ENCODE peak calls at places on chromosome 15, in seven cellular contexts. One of them, this sample, is unnamed.

GRCh38 chr15:40471778-40472130 is 970 bp downstream of the CHST14 start:
- DNase-seq in CD8-positive, alpha-beta memory T cell: peak; percentile 27
- DNase-seq in foreskin fibroblast: peak; percentile 54
- DNase-seq in heart left ventricle: no peak
- DNase-seq in H1: peak; percentile 29
- DNase-seq in mucosa of descending colon: no peak
- DNase-seq in transverse colon: peak; percentile 23
- DNase-seq in this sample: no peak

GRCh38 chr15:38768970-38769369 is 204.4 kb upstream of the RASGRP1 start:
- DNase-seq in heart left ventricle: no peak
- DNase-seq in H1: peak; percentile 15
- DNase-seq in foreskin fibroblast: peak; percentile 57
- DNase-seq in CD8-positive, alpha-beta memory T cell: no peak
- DNase-seq in mucosa of descending colon: no peak
- DNase-seq in transverse colon: no peak
- DNase-seq in this sample: no peak

GRCh38 chr15:83842281-83842680 is 188.4 kb downstream of the ADAMTSL3 start:
- DNase-seq in mucosa of descending colon: no peak
- DNase-seq in H1: no peak
- DNase-seq in heart left ventricle: no peak
- DNase-seq in foreskin fibroblast: no peak
- DNase-seq in transverse colon: no peak
- DNase-seq in CD8-positive, alpha-beta memory T cell: no peak
- DNase-seq in this sample: no peak

GRCh38 chr15:68427366-68427765 is 4.6 kb downstream of the ITGA11 start:
- DNase-seq in CD8-positive, alpha-beta memory T cell: no peak
- DNase-seq in heart left ventricle: no peak
- DNase-seq in H1: no peak
- DNase-seq in transverse colon: no peak
- DNase-seq in mucosa of descending colon: no peak
- DNase-seq in foreskin fibroblast: no peak
- DNase-seq in this sample: no peak

GRCh38 chr15:79872358-79873017 is 24.3 kb downstream of the MTHFS start:
- DNase-seq in CD8-positive, alpha-beta memory T cell: peak; percentile 49
- DNase-seq in transverse colon: no peak
- DNase-seq in mucosa of descending colon: no peak
- DNase-seq in foreskin fibroblast: no peak
- DNase-seq in H1: no peak
- DNase-seq in heart left ventricle: no peak
- DNase-seq in this sample: no peak

GRCh38 chr15:66948294-66948693 is 117.1 kb upstream of the SMAD3 start:
- DNase-seq in CD8-positive, alpha-beta memory T cell: no peak
- DNase-seq in heart left ventricle: no peak
- DNase-seq in H1: no peak
- DNase-seq in transverse colon: no peak
- DNase-seq in mucosa of descending colon: no peak
- DNase-seq in foreskin fibroblast: peak; percentile 46
- DNase-seq in this sample: peak; percentile 8

GRCh38 chr15:24956131-24956838 is 1.5 kb downstream of the SNRPN start:
- DNase-seq in CD8-positive, alpha-beta memory T cell: peak; percentile 83
- DNase-seq in transverse colon: peak; percentile 78
- DNase-seq in foreskin fibroblast: peak; percentile 83
- DNase-seq in H1: peak; percentile 39
- DNase-seq in mucosa of descending colon: peak; percentile 85
- DNase-seq in heart left ventricle: peak; percentile 74
- DNase-seq in this sample: peak; percentile 87

GRCh38 chr15:70271422-70272088 is 173.8 kb upstream of the TLE3 start:
- DNase-seq in transverse colon: peak; percentile 22
- DNase-seq in H1: peak; percentile 33
- DNase-seq in heart left ventricle: no peak
- DNase-seq in foreskin fibroblast: peak; percentile 93
- DNase-seq in mucosa of descending colon: no peak
- DNase-seq in CD8-positive, alpha-beta memory T cell: no peak
- DNase-seq in this sample: no peak

GRCh38 chr15:55742498-55742926 is 440 bp downstream of the PRTG start:
- DNase-seq in CD8-positive, alpha-beta memory T cell: no peak
- DNase-seq in transverse colon: peak; percentile 13
- DNase-seq in H1: no peak
- DNase-seq in mucosa of descending colon: no peak
- DNase-seq in foreskin fibroblast: peak; percentile 67
- DNase-seq in heart left ventricle: peak; percentile 19
- DNase-seq in this sample: no peak

GRCh38 chr15:43950551-43950950 is 123.7 kb downstream of the WDR76 start:
- DNase-seq in CD8-positive, alpha-beta memory T cell: no peak
- DNase-seq in mucosa of descending colon: no peak
- DNase-seq in foreskin fibroblast: no peak
- DNase-seq in H1: no peak
- DNase-seq in transverse colon: no peak
- DNase-seq in heart left ventricle: no peak
- DNase-seq in this sample: no peak

GRCh38 chr15:60320365-60320764 is 77.4 kb downstream of the ANXA2 start:
- DNase-seq in mucosa of descending colon: no peak
- DNase-seq in H1: no peak
- DNase-seq in CD8-positive, alpha-beta memory T cell: no peak
- DNase-seq in heart left ventricle: no peak
- DNase-seq in foreskin fibroblast: no peak
- DNase-seq in transverse colon: no peak
- DNase-seq in this sample: no peak

GRCh38 chr15:40108855-40109735 is at the start of gene BMF:
- DNase-seq in transverse colon: peak; percentile 100
- DNase-seq in heart left ventricle: peak; percentile 100
- DNase-seq in H1: peak; percentile 98
- DNase-seq in CD8-positive, alpha-beta memory T cell: peak; percentile 87
- DNase-seq in foreskin fibroblast: peak; percentile 100
- DNase-seq in mucosa of descending colon: peak; percentile 100
- DNase-seq in this sample: peak; percentile 97

GRCh38 chr15:78997981-78998499 is 53.2 kb upstream of the CTSH start:
- DNase-seq in CD8-positive, alpha-beta memory T cell: no peak
- DNase-seq in H1: no peak
- DNase-seq in transverse colon: no peak
- DNase-seq in mucosa of descending colon: no peak
- DNase-seq in heart left ventricle: no peak
- DNase-seq in foreskin fibroblast: no peak
- DNase-seq in this sample: no peak

GRCh38 chr15:34809186-34809585 is 13.8 kb upstream of the ACTC1 start:
- DNase-seq in heart left ventricle: no peak
- DNase-seq in mucosa of descending colon: no peak
- DNase-seq in foreskin fibroblast: no peak
- DNase-seq in H1: no peak
- DNase-seq in CD8-positive, alpha-beta memory T cell: no peak
- DNase-seq in transverse colon: no peak
- DNase-seq in this sample: no peak

GRCh38 chr15:38885001-38885400 is 320.4 kb upstream of the RASGRP1 start:
- DNase-seq in CD8-positive, alpha-beta memory T cell: no peak
- DNase-seq in heart left ventricle: no peak
- DNase-seq in H1: no peak
- DNase-seq in foreskin fibroblast: peak; percentile 49
- DNase-seq in mucosa of descending colon: no peak
- DNase-seq in transverse colon: no peak
- DNase-seq in this sample: no peak

GRCh38 chr15:94274745-94275144 is 43.4 kb downstream of the MCTP2 start:
- DNase-seq in transverse colon: no peak
- DNase-seq in mucosa of descending colon: no peak
- DNase-seq in CD8-positive, alpha-beta memory T cell: no peak
- DNase-seq in foreskin fibroblast: no peak
- DNase-seq in H1: no peak
- DNase-seq in heart left ventricle: no peak
- DNase-seq in this sample: no peak

GRCh38 chr15:96237002-96237401 is 93.5 kb upstream of the NR2F2 start:
- DNase-seq in H1: no peak
- DNase-seq in foreskin fibroblast: peak; percentile 54
- DNase-seq in mucosa of descending colon: no peak
- DNase-seq in CD8-positive, alpha-beta memory T cell: no peak
- DNase-seq in transverse colon: no peak
- DNase-seq in heart left ventricle: no peak
- DNase-seq in this sample: no peak

GRCh38 chr15:38671675-38672141 is 107.1 kb upstream of the RASGRP1 start:
- DNase-seq in mucosa of descending colon: no peak
- DNase-seq in heart left ventricle: no peak
- DNase-seq in foreskin fibroblast: peak; percentile 55
- DNase-seq in transverse colon: no peak
- DNase-seq in CD8-positive, alpha-beta memory T cell: peak; percentile 62
- DNase-seq in H1: no peak
- DNase-seq in this sample: no peak

GRCh38 chr15:91422704-91423254 is 322.7 kb downstream of the SV2B start:
- DNase-seq in CD8-positive, alpha-beta memory T cell: peak; percentile 2
- DNase-seq in heart left ventricle: no peak
- DNase-seq in transverse colon: no peak
- DNase-seq in H1: no peak
- DNase-seq in mucosa of descending colon: no peak
- DNase-seq in foreskin fibroblast: no peak
- DNase-seq in this sample: peak; percentile 24

GRCh38 chr15:92915766-92916435 is 15.8 kb downstream of the CHD2 start:
- DNase-seq in CD8-positive, alpha-beta memory T cell: no peak
- DNase-seq in heart left ventricle: no peak
- DNase-seq in H1: no peak
- DNase-seq in mucosa of descending colon: no peak
- DNase-seq in transverse colon: no peak
- DNase-seq in foreskin fibroblast: no peak
- DNase-seq in this sample: no peak

GRCh38 chr15:93859176-93859575 is 372.2 kb upstream of the MCTP2 start:
- DNase-seq in CD8-positive, alpha-beta memory T cell: no peak
- DNase-seq in foreskin fibroblast: no peak
- DNase-seq in mucosa of descending colon: no peak
- DNase-seq in heart left ventricle: no peak
- DNase-seq in transverse colon: no peak
- DNase-seq in H1: no peak
- DNase-seq in this sample: no peak

GRCh38 chr15:38740206-38740605 is 175.6 kb upstream of the RASGRP1 start:
- DNase-seq in H1: no peak
- DNase-seq in transverse colon: no peak
- DNase-seq in CD8-positive, alpha-beta memory T cell: no peak
- DNase-seq in mucosa of descending colon: no peak
- DNase-seq in heart left ventricle: no peak
- DNase-seq in foreskin fibroblast: no peak
- DNase-seq in this sample: no peak

DNA sequence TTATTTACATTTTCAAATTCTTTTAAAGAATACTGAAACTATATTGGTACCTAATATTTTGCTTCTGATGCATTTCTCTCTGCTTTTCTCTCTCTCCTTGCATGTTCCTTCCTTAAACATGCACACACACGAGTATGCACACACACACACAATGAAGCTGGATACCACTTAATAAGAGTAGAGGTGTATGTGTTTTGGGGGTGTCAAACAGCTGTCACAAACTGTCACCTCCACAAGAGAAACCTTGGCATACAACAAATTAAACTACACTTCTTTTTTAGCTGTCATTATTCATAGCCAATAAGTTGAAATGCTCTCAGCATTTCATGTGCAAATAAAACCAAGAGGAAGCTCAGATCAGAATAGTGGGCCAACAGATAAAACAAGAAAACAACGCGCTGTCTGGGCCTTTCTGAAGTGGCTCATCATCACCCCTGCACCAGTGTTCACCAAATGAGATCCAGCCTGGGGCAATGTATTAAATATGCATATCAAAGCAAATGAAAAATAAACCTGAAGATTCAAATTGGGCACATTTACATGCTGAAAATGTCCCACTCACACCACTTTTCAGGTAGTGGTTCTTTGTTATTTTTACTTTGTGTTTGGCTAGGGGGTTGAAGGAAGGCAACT is 9.7 kb downstream of the MEIS2 start:
- DNase-seq in transverse colon: no peak
- DNase-seq in H1: no peak
- DNase-seq in CD8-positive, alpha-beta memory T cell: no peak
- DNase-seq in foreskin fibroblast: no peak
- DNase-seq in mucosa of descending colon: no peak
- DNase-seq in heart left ventricle: no peak
- DNase-seq in this sample: no peak
- H3K4me3 ChIP-seq in transverse colon: no peak overlapping the region
- H3K4me3 ChIP-seq in H1: no peak overlapping the region
- H3K4me3 ChIP-seq in CD8-positive, alpha-beta memory T cell: no peak overlapping the region
- H3K4me3 ChIP-seq in foreskin fibroblast: peak overlapping the region; percentile 27
- H3K4me3 ChIP-seq in mucosa of descending colon: no peak overlapping the region
- H3K4me3 ChIP-seq in heart left ventricle: no peak overlapping the region
- H3K4me3 ChIP-seq in this sample: no peak overlapping the region

GRCh38 chr15:90097475-90097874 is 4.8 kb downstream of the IDH2 start:
- DNase-seq in CD8-positive, alpha-beta memory T cell: peak; percentile 81
- DNase-seq in H1: no peak
- DNase-seq in foreskin fibroblast: no peak
- DNase-seq in mucosa of descending colon: peak; percentile 41
- DNase-seq in transverse colon: peak; percentile 44
- DNase-seq in heart left ventricle: no peak
- DNase-seq in this sample: peak; percentile 87
- H3K4me3 ChIP-seq in CD8-positive, alpha-beta memory T cell: peak overlapping the region; percentile 39
- H3K4me3 ChIP-seq in H1: no peak overlapping the region
- H3K4me3 ChIP-seq in foreskin fibroblast: no peak overlapping the region
- H3K4me3 ChIP-seq in mucosa of descending colon: no peak overlapping the region
- H3K4me3 ChIP-seq in transverse colon: no peak overlapping the region
- H3K4me3 ChIP-seq in heart left ventricle: no peak overlapping the region
- H3K4me3 ChIP-seq in this sample: peak overlapping the region; percentile 40

DNA sequence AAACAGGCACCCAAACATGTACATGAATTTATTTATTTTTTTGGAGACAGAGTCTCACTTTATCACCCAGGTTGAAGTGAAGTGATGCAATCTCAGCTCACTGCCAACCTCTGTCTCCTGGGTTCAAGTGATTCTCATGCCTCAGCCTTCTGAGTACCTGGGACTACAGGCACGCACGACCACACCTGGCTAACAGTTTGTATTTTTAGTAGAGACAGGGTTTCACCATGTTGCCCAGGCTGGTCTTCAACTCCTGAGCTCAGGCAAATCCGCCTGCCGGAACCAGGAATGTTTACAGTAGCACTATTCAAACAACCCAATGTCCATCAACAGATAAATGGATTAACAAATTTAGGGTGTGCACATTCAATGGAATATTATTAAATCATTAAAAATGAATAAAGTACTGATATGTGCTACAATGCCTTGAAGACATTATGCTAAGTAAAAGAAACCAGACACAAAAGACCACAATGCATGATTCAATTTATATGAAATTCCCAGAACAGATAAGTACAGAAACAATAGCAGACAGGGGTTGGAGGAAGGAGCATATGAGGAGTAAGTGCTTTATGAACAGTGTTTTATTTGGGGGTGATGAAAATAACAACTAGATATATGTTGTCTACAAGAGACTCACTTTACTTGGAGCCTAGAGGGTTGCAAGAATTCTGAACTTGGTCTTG is 1.3 kb downstream of the LEO1 start:
- DNase-seq in mucosa of descending colon: no peak
- DNase-seq in H1: no peak
- DNase-seq in foreskin fibroblast: no peak
- DNase-seq in heart left ventricle: no peak
- DNase-seq in transverse colon: no peak
- DNase-seq in CD8-positive, alpha-beta memory T cell: no peak
- DNase-seq in this sample: no peak
- H3K4me3 ChIP-seq in mucosa of descending colon: no peak overlapping the region
- H3K4me3 ChIP-seq in H1: peak overlapping the region; percentile 99
- H3K4me3 ChIP-seq in foreskin fibroblast: peak overlapping the region; percentile 87
- H3K4me3 ChIP-seq in heart left ventricle: no peak overlapping the region
- H3K4me3 ChIP-seq in transverse colon: peak overlapping the region; percentile 63
- H3K4me3 ChIP-seq in CD8-positive, alpha-beta memory T cell: peak overlapping the region; percentile 70
- H3K4me3 ChIP-seq in this sample: peak overlapping the region; percentile 97

DNA sequence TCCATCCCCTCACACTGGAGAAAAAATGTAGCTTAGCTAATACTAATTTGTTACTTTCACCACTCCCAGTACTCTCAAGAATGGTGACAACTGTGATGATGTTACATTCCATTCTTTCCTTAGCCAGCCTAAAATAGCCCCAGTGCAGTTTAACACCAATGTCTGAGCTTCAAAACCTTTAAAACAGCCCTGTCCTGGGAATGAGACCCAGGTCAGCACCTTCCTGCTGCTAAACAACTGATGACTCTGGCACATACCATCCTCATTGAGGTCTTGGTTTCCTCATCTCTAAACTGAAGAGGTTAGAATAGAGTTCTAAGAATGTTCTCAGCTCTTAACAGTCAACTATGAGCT is 3.8 kb downstream of the SCAMP2 start:
- DNase-seq in H1: no peak
- DNase-seq in CD8-positive, alpha-beta memory T cell: no peak
- DNase-seq in foreskin fibroblast: no peak
- DNase-seq in transverse colon: no peak
- DNase-seq in mucosa of descending colon: no peak
- DNase-seq in heart left ventricle: no peak
- DNase-seq in this sample: no peak
- H3K4me3 ChIP-seq in H1: no peak overlapping the region
- H3K4me3 ChIP-seq in CD8-positive, alpha-beta memory T cell: peak overlapping the region; percentile 21
- H3K4me3 ChIP-seq in foreskin fibroblast: no peak overlapping the region
- H3K4me3 ChIP-seq in transverse colon: no peak overlapping the region
- H3K4me3 ChIP-seq in mucosa of descending colon: no peak overlapping the region
- H3K4me3 ChIP-seq in heart left ventricle: no peak overlapping the region
- H3K4me3 ChIP-seq in this sample: no peak overlapping the region

This sample was measured in Jurkat, Clone E6-1.